ENCODE peak calls at places on chromosomes 5 and 9, in four cellular contexts. One of them, this sample, is unnamed.

GRCh38 chr9:130837644-130838043 is 2.6 kb downstream of the ABL1 start:
- DNase-seq in activated CD8-positive, alpha-beta T cell treated with anti-CD3 and anti-CD28 coated beads for 36 hours: no peak
- DNase-seq in progenitor cell of endocrine pancreas: no peak
- DNase-seq in HFF-Myc: no peak
- DNase-seq in this sample: no peak

GRCh38 chr9:131101207-131101964 is 5.1 kb downstream of the AIF1L start:
- DNase-seq in activated CD8-positive, alpha-beta T cell treated with anti-CD3 and anti-CD28 coated beads for 36 hours: no peak
- DNase-seq in progenitor cell of endocrine pancreas: no peak
- DNase-seq in HFF-Myc: no peak
- DNase-seq in this sample: no peak

GRCh38 chr5:98957307-98957706 is 28.5 kb upstream of the CHD1 start:
- DNase-seq in activated CD8-positive, alpha-beta T cell treated with anti-CD3 and anti-CD28 coated beads for 36 hours: no peak
- DNase-seq in progenitor cell of endocrine pancreas: no peak
- DNase-seq in HFF-Myc: no peak
- DNase-seq in this sample: no peak

GRCh38 chr5:133552925-133553525 is 59.3 kb downstream of the FSTL4 start:
- DNase-seq in activated CD8-positive, alpha-beta T cell treated with anti-CD3 and anti-CD28 coated beads for 36 hours: peak; percentile 71
- DNase-seq in progenitor cell of endocrine pancreas: peak; percentile 34
- DNase-seq in HFF-Myc: no peak
- DNase-seq in this sample: no peak

GRCh38 chr5:139494832-139495231 is 12.3 kb upstream of the STING1 start:
- DNase-seq in activated CD8-positive, alpha-beta T cell treated with anti-CD3 and anti-CD28 coated beads for 36 hours: no peak
- DNase-seq in progenitor cell of endocrine pancreas: no peak
- DNase-seq in HFF-Myc: no peak
- DNase-seq in this sample: no peak

GRCh38 chr9:38211002-38211401 is 142.0 kb upstream of the SHB start:
- DNase-seq in activated CD8-positive, alpha-beta T cell treated with anti-CD3 and anti-CD28 coated beads for 36 hours: no peak
- DNase-seq in progenitor cell of endocrine pancreas: no peak
- DNase-seq in HFF-Myc: no peak
- DNase-seq in this sample: no peak

GRCh38 chr5:122093861-122094650 is 16.0 kb upstream of the LOX start:
- DNase-seq in activated CD8-positive, alpha-beta T cell treated with anti-CD3 and anti-CD28 coated beads for 36 hours: no peak
- DNase-seq in progenitor cell of endocrine pancreas: no peak
- DNase-seq in HFF-Myc: no peak
- DNase-seq in this sample: no peak

GRCh38 chr9:123102380-123103113 is 69.1 kb downstream of the GPR21 start:
- DNase-seq in activated CD8-positive, alpha-beta T cell treated with anti-CD3 and anti-CD28 coated beads for 36 hours: no peak
- DNase-seq in progenitor cell of endocrine pancreas: no peak
- DNase-seq in HFF-Myc: no peak
- DNase-seq in this sample: no peak

GRCh38 chr5:109038209-109038840 is 290.6 kb downstream of the FER start:
- DNase-seq in activated CD8-positive, alpha-beta T cell treated with anti-CD3 and anti-CD28 coated beads for 36 hours: no peak
- DNase-seq in progenitor cell of endocrine pancreas: no peak
- DNase-seq in HFF-Myc: no peak
- DNase-seq in this sample: no peak

GRCh38 chr5:146877783-146878470 is 630 bp downstream of the PPP2R2B start:
- DNase-seq in activated CD8-positive, alpha-beta T cell treated with anti-CD3 and anti-CD28 coated beads for 36 hours: peak; percentile 45
- DNase-seq in progenitor cell of endocrine pancreas: peak; percentile 30
- DNase-seq in HFF-Myc: no peak
- DNase-seq in this sample: no peak

GRCh38 chr5:157523976-157524375 is 51.6 kb downstream of the ADAM19 start:
- DNase-seq in activated CD8-positive, alpha-beta T cell treated with anti-CD3 and anti-CD28 coated beads for 36 hours: no peak
- DNase-seq in progenitor cell of endocrine pancreas: no peak
- DNase-seq in HFF-Myc: no peak
- DNase-seq in this sample: no peak

GRCh38 chr5:65059681-65060598 is 291.2 kb downstream of the CWC27 start:
- DNase-seq in activated CD8-positive, alpha-beta T cell treated with anti-CD3 and anti-CD28 coated beads for 36 hours: no peak
- DNase-seq in progenitor cell of endocrine pancreas: no peak
- DNase-seq in HFF-Myc: no peak
- DNase-seq in this sample: no peak

GRCh38 chr5:83745821-83746220 is 25.2 kb upstream of the HAPLN1 start:
- DNase-seq in activated CD8-positive, alpha-beta T cell treated with anti-CD3 and anti-CD28 coated beads for 36 hours: no peak
- DNase-seq in progenitor cell of endocrine pancreas: no peak
- DNase-seq in HFF-Myc: no peak
- DNase-seq in this sample: no peak

GRCh38 chr9:86242012-86242411 is 17.4 kb downstream of the C9orf153 start:
- DNase-seq in activated CD8-positive, alpha-beta T cell treated with anti-CD3 and anti-CD28 coated beads for 36 hours: no peak
- DNase-seq in progenitor cell of endocrine pancreas: no peak
- DNase-seq in HFF-Myc: no peak
- DNase-seq in this sample: no peak

GRCh38 chr5:157267766-157268480 is 2.0 kb downstream of the CYFIP2 start:
- DNase-seq in activated CD8-positive, alpha-beta T cell treated with anti-CD3 and anti-CD28 coated beads for 36 hours: no peak
- DNase-seq in progenitor cell of endocrine pancreas: no peak
- DNase-seq in HFF-Myc: no peak
- DNase-seq in this sample: no peak

GRCh38 chr5:60597570-60597969 is 102.4 kb downstream of the DEPDC1B start:
- DNase-seq in activated CD8-positive, alpha-beta T cell treated with anti-CD3 and anti-CD28 coated beads for 36 hours: peak; percentile 23
- DNase-seq in progenitor cell of endocrine pancreas: no peak
- DNase-seq in HFF-Myc: no peak
- DNase-seq in this sample: no peak

GRCh38 chr5:131285637-131286399 is 22.0 kb downstream of the CDC42SE2 start:
- DNase-seq in activated CD8-positive, alpha-beta T cell treated with anti-CD3 and anti-CD28 coated beads for 36 hours: no peak
- DNase-seq in progenitor cell of endocrine pancreas: no peak
- DNase-seq in HFF-Myc: no peak
- DNase-seq in this sample: no peak

GRCh38 chr5:107425541-107426031 is 245.2 kb downstream of the EFNA5 start:
- DNase-seq in activated CD8-positive, alpha-beta T cell treated with anti-CD3 and anti-CD28 coated beads for 36 hours: no peak
- DNase-seq in progenitor cell of endocrine pancreas: no peak
- DNase-seq in HFF-Myc: peak; percentile 19
- DNase-seq in this sample: no peak

GRCh38 chr5:119681734-119682133 is 52.4 kb downstream of the FAM170A start:
- DNase-seq in activated CD8-positive, alpha-beta T cell treated with anti-CD3 and anti-CD28 coated beads for 36 hours: no peak
- DNase-seq in progenitor cell of endocrine pancreas: no peak
- DNase-seq in HFF-Myc: no peak
- DNase-seq in this sample: no peak

GRCh38 chr5:88290801-88291200 is 22.2 kb upstream of the TMEM161B start:
- DNase-seq in activated CD8-positive, alpha-beta T cell treated with anti-CD3 and anti-CD28 coated beads for 36 hours: no peak
- DNase-seq in progenitor cell of endocrine pancreas: no peak
- DNase-seq in HFF-Myc: no peak
- DNase-seq in this sample: no peak

GRCh38 chr9:130172858-130173461 is 756 bp downstream of the NCS1 start:
- DNase-seq in activated CD8-positive, alpha-beta T cell treated with anti-CD3 and anti-CD28 coated beads for 36 hours: peak; percentile 58
- DNase-seq in progenitor cell of endocrine pancreas: peak; percentile 37
- DNase-seq in HFF-Myc: no peak
- DNase-seq in this sample: no peak

GRCh38 chr5:96655506-96655905 is 6.7 kb upstream of the CAST start:
- DNase-seq in activated CD8-positive, alpha-beta T cell treated with anti-CD3 and anti-CD28 coated beads for 36 hours: no peak
- DNase-seq in progenitor cell of endocrine pancreas: no peak
- DNase-seq in HFF-Myc: no peak
- DNase-seq in this sample: no peak

GRCh38 chr9:73011346-73011745 is 58.5 kb upstream of the ALDH1A1 start:
- DNase-seq in activated CD8-positive, alpha-beta T cell treated with anti-CD3 and anti-CD28 coated beads for 36 hours: no peak
- DNase-seq in progenitor cell of endocrine pancreas: no peak
- DNase-seq in HFF-Myc: no peak
- DNase-seq in this sample: no peak

DNA sequence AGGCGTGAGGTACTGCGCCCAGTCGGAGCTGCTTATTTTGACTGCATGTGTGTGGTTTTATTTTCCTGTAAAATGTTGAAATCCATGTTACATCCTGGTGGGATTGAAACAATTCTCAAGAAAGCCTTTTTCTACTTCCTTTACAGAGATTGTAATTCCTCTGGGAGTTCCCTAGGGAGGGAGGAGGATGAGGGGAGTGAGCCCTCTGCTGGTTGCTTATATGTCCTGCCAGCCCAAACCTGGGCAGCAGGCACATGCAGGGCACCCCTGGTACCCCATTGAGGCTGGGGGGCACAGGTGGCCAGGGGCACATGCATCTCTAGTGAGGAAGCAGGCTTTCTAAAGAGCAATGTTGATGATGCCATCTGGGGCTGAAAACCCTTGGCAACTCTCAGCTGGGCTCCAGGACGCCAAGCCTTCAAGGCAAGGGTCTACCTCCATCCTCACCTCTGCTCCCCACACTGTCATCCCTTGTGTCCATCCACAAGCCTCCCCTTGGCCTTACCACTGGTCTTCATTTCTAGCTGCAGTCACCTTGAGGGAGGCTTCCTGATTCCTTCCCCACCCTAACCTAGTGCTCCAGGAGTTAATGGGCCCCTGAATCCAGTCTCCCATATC is 84.7 kb upstream of the TNFSF8 start:
- DNase-seq in activated CD8-positive, alpha-beta T cell treated with anti-CD3 and anti-CD28 coated beads for 36 hours: no peak
- DNase-seq in progenitor cell of endocrine pancreas: peak; percentile 15
- DNase-seq in HFF-Myc: no peak
- DNase-seq in this sample: no peak
- TF ChIP-seq CTCF in activated CD8-positive, alpha-beta T cell treated with anti-CD3 and anti-CD28 coated beads for 36 hours: peak; percentile 59
- TF ChIP-seq CTCF in progenitor cell of endocrine pancreas: peak; percentile 63
- TF ChIP-seq CTCF in HFF-Myc: peak; percentile 86
- TF ChIP-seq CTCF in this sample: peak; percentile 70

DNA sequence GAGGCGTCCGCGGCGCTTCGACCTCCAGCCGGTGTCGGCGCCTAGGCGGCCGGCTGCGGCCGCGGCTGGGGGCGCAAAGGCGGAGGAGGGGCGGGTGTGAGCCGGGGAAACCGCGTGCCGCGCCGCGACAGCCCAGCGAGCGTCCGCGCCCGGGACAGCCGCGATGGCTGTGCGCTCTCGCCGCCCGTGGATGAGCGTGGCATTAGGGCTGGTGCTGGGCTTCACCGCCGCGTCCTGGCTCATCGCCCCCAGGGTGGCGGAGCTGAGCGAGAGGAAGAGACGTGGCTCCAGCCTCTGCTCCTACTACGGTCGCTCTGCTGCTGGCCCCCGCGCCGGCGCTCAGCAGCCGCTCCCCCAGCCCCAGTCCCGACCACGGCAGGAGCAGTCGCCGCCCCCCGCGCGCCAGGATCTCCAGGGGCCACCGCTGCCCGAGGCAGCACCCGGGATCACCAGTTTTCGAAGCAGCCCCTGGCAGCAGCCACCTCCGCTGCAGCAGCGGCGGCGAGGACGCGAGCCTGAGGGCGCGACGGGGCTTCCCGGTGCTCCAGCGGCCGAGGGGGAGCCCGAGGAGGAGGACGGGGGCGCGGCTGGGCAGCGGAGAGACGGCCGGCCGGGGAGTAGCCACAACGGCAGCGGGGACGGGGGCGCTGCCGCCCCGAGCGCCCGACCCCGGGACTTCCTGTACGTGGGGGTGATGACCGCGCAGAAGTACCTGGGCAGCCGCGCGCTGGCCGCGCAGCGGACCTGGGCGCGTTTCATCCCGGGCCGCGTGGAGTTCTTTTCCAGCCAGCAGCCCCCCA is 602 bp downstream of the CHSY3 start:
- DNase-seq in activated CD8-positive, alpha-beta T cell treated with anti-CD3 and anti-CD28 coated beads for 36 hours: no peak
- DNase-seq in progenitor cell of endocrine pancreas: peak; percentile 18
- DNase-seq in HFF-Myc: no peak
- DNase-seq in this sample: no peak
- TF ChIP-seq CTCF in activated CD8-positive, alpha-beta T cell treated with anti-CD3 and anti-CD28 coated beads for 36 hours: no peak
- TF ChIP-seq CTCF in progenitor cell of endocrine pancreas: no peak
- TF ChIP-seq CTCF in HFF-Myc: no peak
- TF ChIP-seq CTCF in this sample: peak; percentile 3

GRCh38 chr9:34866614-34867013 is 91.5 kb upstream of the PHF24 start:
- DNase-seq in activated CD8-positive, alpha-beta T cell treated with anti-CD3 and anti-CD28 coated beads for 36 hours: no peak
- DNase-seq in progenitor cell of endocrine pancreas: no peak
- DNase-seq in HFF-Myc: no peak
- DNase-seq in this sample: no peak

GRCh38 chr9:34863426-34863825 is 94.7 kb upstream of the PHF24 start:
- DNase-seq in activated CD8-positive, alpha-beta T cell treated with anti-CD3 and anti-CD28 coated beads for 36 hours: no peak
- DNase-seq in progenitor cell of endocrine pancreas: no peak
- DNase-seq in HFF-Myc: no peak
- DNase-seq in this sample: no peak

DNA sequence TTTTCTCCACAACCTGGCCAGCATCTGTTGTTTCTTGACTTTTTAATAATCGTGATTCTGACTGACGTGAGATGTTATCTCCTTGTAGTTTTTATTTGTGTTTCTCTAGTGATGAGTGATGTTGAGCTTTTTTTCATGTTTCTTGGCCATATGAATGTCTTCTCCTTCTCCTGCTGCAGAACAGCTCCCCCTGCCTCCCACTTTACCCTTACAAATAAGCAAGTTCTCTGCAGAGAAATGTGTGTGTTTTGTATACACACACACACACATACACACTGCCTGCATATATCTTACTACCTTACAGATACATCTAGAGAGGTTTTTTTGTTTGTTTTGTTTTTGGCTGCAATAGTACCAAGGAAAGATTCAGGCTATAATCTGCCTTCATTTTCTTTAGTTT is 88.7 kb upstream of the PHF24 start:
- DNase-seq in activated CD8-positive, alpha-beta T cell treated with anti-CD3 and anti-CD28 coated beads for 36 hours: peak; percentile 14
- DNase-seq in progenitor cell of endocrine pancreas: no peak
- DNase-seq in HFF-Myc: no peak
- DNase-seq in this sample: no peak
- TF ChIP-seq CTCF in activated CD8-positive, alpha-beta T cell treated with anti-CD3 and anti-CD28 coated beads for 36 hours: no peak
- TF ChIP-seq CTCF in progenitor cell of endocrine pancreas: peak; percentile 36
- TF ChIP-seq CTCF in HFF-Myc: peak; percentile 30
- TF ChIP-seq CTCF in this sample: peak; percentile 36

GRCh38 chr9:77471572-77471971 is 176.6 kb downstream of the GNA14 start:
- DNase-seq in activated CD8-positive, alpha-beta T cell treated with anti-CD3 and anti-CD28 coated beads for 36 hours: no peak
- DNase-seq in progenitor cell of endocrine pancreas: no peak
- DNase-seq in HFF-Myc: no peak
- DNase-seq in this sample: no peak
- TF ChIP-seq CTCF in activated CD8-positive, alpha-beta T cell treated with anti-CD3 and anti-CD28 coated beads for 36 hours: no peak
- TF ChIP-seq CTCF in progenitor cell of endocrine pancreas: no peak
- TF ChIP-seq CTCF in HFF-Myc: no peak
- TF ChIP-seq CTCF in this sample: no peak

GRCh38 chr5:6163913-6164312 is 214.4 kb downstream of the MED10 start:
- DNase-seq in activated CD8-positive, alpha-beta T cell treated with anti-CD3 and anti-CD28 coated beads for 36 hours: no peak
- DNase-seq in progenitor cell of endocrine pancreas: no peak
- DNase-seq in HFF-Myc: no peak
- DNase-seq in this sample: no peak

GRCh38 chr5:6169660-6170059 is 208.7 kb downstream of the MED10 start:
- DNase-seq in activated CD8-positive, alpha-beta T cell treated with anti-CD3 and anti-CD28 coated beads for 36 hours: no peak
- DNase-seq in progenitor cell of endocrine pancreas: no peak
- DNase-seq in HFF-Myc: no peak
- DNase-seq in this sample: no peak

GRCh38 chr5:6161257-6161656 is 217.1 kb downstream of the MED10 start:
- DNase-seq in activated CD8-positive, alpha-beta T cell treated with anti-CD3 and anti-CD28 coated beads for 36 hours: no peak
- DNase-seq in progenitor cell of endocrine pancreas: no peak
- DNase-seq in HFF-Myc: no peak
- DNase-seq in this sample: no peak

GRCh38 chr5:6162175-6162574 is 216.2 kb downstream of the MED10 start:
- DNase-seq in activated CD8-positive, alpha-beta T cell treated with anti-CD3 and anti-CD28 coated beads for 36 hours: no peak
- DNase-seq in progenitor cell of endocrine pancreas: no peak
- DNase-seq in HFF-Myc: no peak
- DNase-seq in this sample: no peak

GRCh38 chr5:6166698-6167394 is 211.5 kb downstream of the MED10 start:
- DNase-seq in activated CD8-positive, alpha-beta T cell treated with anti-CD3 and anti-CD28 coated beads for 36 hours: no peak
- DNase-seq in progenitor cell of endocrine pancreas: no peak
- DNase-seq in HFF-Myc: no peak
- DNase-seq in this sample: no peak
- TF ChIP-seq CTCF in activated CD8-positive, alpha-beta T cell treated with anti-CD3 and anti-CD28 coated beads for 36 hours: no peak
- TF ChIP-seq CTCF in progenitor cell of endocrine pancreas: no peak
- TF ChIP-seq CTCF in HFF-Myc: no peak
- TF ChIP-seq CTCF in this sample: no peak

GRCh38 chr5:10145922-10146321 is 103.8 kb downstream of the ATPSCKMT start:
- DNase-seq in activated CD8-positive, alpha-beta T cell treated with anti-CD3 and anti-CD28 coated beads for 36 hours: no peak
- DNase-seq in progenitor cell of endocrine pancreas: no peak
- DNase-seq in HFF-Myc: peak; percentile 22
- DNase-seq in this sample: no peak
- TF ChIP-seq CTCF in activated CD8-positive, alpha-beta T cell treated with anti-CD3 and anti-CD28 coated beads for 36 hours: no peak
- TF ChIP-seq CTCF in progenitor cell of endocrine pancreas: peak; percentile 24
- TF ChIP-seq CTCF in HFF-Myc: peak; percentile 27
- TF ChIP-seq CTCF in this sample: peak; percentile 61

This sample was measured in osteocyte.